ENCODE peak calls at places on chromosomes 13 and 19, in nine cellular contexts. One of them, this sample, is unnamed.
A peak's percentile ranks its signal among the peaks of the same experiment; 100 is the strongest.

GRCh38 chr13:76286178-76286577 is 600.0 kb downstream of the KCTD12 start:
- DNase-seq in breast epithelium: no peak
- DNase-seq in stomach: no peak
- DNase-seq in esophagus muscularis mucosa: no peak
- DNase-seq in uterus: no peak
- DNase-seq in heart left ventricle: no peak
- DNase-seq in IMR-90: peak; percentile 50
- DNase-seq in tibial nerve: no peak
- DNase-seq in transverse colon: no peak
- DNase-seq in this sample: no peak

GRCh38 chr19:5186293-5187050 is 154.1 kb downstream of the PTPRS start:
- DNase-seq in breast epithelium: no peak
- DNase-seq in stomach: no peak
- DNase-seq in esophagus muscularis mucosa: no peak
- DNase-seq in uterus: no peak
- DNase-seq in heart left ventricle: no peak
- DNase-seq in IMR-90: peak; percentile 67
- DNase-seq in tibial nerve: no peak
- DNase-seq in transverse colon: no peak
- DNase-seq in this sample: no peak

GRCh38 chr13:89383891-89384290 is 1712.7 kb downstream of the SLITRK5 start:
- DNase-seq in breast epithelium: no peak
- DNase-seq in stomach: no peak
- DNase-seq in esophagus muscularis mucosa: no peak
- DNase-seq in uterus: no peak
- DNase-seq in heart left ventricle: no peak
- DNase-seq in IMR-90: no peak
- DNase-seq in tibial nerve: no peak
- DNase-seq in transverse colon: no peak
- DNase-seq in this sample: no peak

GRCh38 chr13:44453881-44454280 is 80.3 kb downstream of the SERP2 start:
- DNase-seq in breast epithelium: no peak
- DNase-seq in stomach: no peak
- DNase-seq in esophagus muscularis mucosa: no peak
- DNase-seq in uterus: no peak
- DNase-seq in heart left ventricle: no peak
- DNase-seq in IMR-90: no peak
- DNase-seq in tibial nerve: no peak
- DNase-seq in transverse colon: no peak
- DNase-seq in this sample: no peak

GRCh38 chr13:46382224-46382623 is 4.8 kb downstream of the RUBCNL start:
- DNase-seq in breast epithelium: no peak
- DNase-seq in stomach: no peak
- DNase-seq in esophagus muscularis mucosa: no peak
- DNase-seq in uterus: no peak
- DNase-seq in heart left ventricle: no peak
- DNase-seq in IMR-90: no peak
- DNase-seq in tibial nerve: no peak
- DNase-seq in transverse colon: no peak
- DNase-seq in this sample: no peak

GRCh38 chr13:39148513-39148961 is 110.3 kb downstream of the NHLRC3 start:
- DNase-seq in breast epithelium: no peak
- DNase-seq in stomach: no peak
- DNase-seq in esophagus muscularis mucosa: no peak
- DNase-seq in uterus: no peak
- DNase-seq in heart left ventricle: no peak
- DNase-seq in IMR-90: no peak
- DNase-seq in tibial nerve: no peak
- DNase-seq in transverse colon: no peak
- DNase-seq in this sample: no peak

GRCh38 chr13:28396053-28396452 is 98.9 kb downstream of the FLT1 start:
- DNase-seq in breast epithelium: no peak
- DNase-seq in stomach: no peak
- DNase-seq in esophagus muscularis mucosa: no peak
- DNase-seq in uterus: no peak
- DNase-seq in heart left ventricle: no peak
- DNase-seq in IMR-90: no peak
- DNase-seq in tibial nerve: no peak
- DNase-seq in transverse colon: no peak
- DNase-seq in this sample: no peak

GRCh38 chr19:6730941-6731670 is 6.3 kb downstream of the GPR108 start:
- DNase-seq in breast epithelium: no peak
- DNase-seq in stomach: no peak
- DNase-seq in esophagus muscularis mucosa: no peak
- DNase-seq in uterus: no peak
- DNase-seq in heart left ventricle: peak; percentile 43
- DNase-seq in IMR-90: no peak
- DNase-seq in tibial nerve: no peak
- DNase-seq in transverse colon: no peak
- DNase-seq in this sample: peak; percentile 25

GRCh38 chr19:17184381-17184841 is 30.7 kb upstream of the USE1 start:
- DNase-seq in breast epithelium: no peak
- DNase-seq in stomach: no peak
- DNase-seq in esophagus muscularis mucosa: no peak
- DNase-seq in uterus: no peak
- DNase-seq in heart left ventricle: no peak
- DNase-seq in IMR-90: peak; percentile 7
- DNase-seq in tibial nerve: no peak
- DNase-seq in transverse colon: peak; percentile 26
- DNase-seq in this sample: no peak

GRCh38 chr19:5141278-5141925 is 172.5 kb downstream of the KDM4B start:
- DNase-seq in breast epithelium: no peak
- DNase-seq in stomach: no peak
- DNase-seq in esophagus muscularis mucosa: no peak
- DNase-seq in uterus: no peak
- DNase-seq in heart left ventricle: peak; percentile 65
- DNase-seq in IMR-90: peak; percentile 45
- DNase-seq in tibial nerve: no peak
- DNase-seq in transverse colon: no peak
- DNase-seq in this sample: no peak

GRCh38 chr19:2721570-2722540 is 683 bp upstream of the DIRAS1 start:
- DNase-seq in breast epithelium: no peak
- DNase-seq in stomach: no peak
- DNase-seq in esophagus muscularis mucosa: no peak
- DNase-seq in uterus: no peak
- DNase-seq in heart left ventricle: peak; percentile 44
- DNase-seq in IMR-90: no peak
- DNase-seq in tibial nerve: no peak
- DNase-seq in transverse colon: no peak
- DNase-seq in this sample: no peak

GRCh38 chr13:76226941-76227340 is 590.8 kb downstream of the LMO7 start:
- DNase-seq in breast epithelium: no peak
- DNase-seq in stomach: no peak
- DNase-seq in esophagus muscularis mucosa: no peak
- DNase-seq in uterus: no peak
- DNase-seq in heart left ventricle: no peak
- DNase-seq in IMR-90: peak; percentile 88
- DNase-seq in tibial nerve: no peak
- DNase-seq in transverse colon: no peak
- DNase-seq in this sample: no peak

GRCh38 chr13:24228852-24229458 is 68.4 kb downstream of the SPATA13 start:
- DNase-seq in breast epithelium: no peak
- DNase-seq in stomach: no peak
- DNase-seq in esophagus muscularis mucosa: no peak
- DNase-seq in uterus: no peak
- DNase-seq in heart left ventricle: no peak
- DNase-seq in IMR-90: peak; percentile 81
- DNase-seq in tibial nerve: no peak
- DNase-seq in transverse colon: no peak
- DNase-seq in this sample: peak; percentile 49

GRCh38 chr13:42355841-42356575 is 84.1 kb downstream of the AKAP11 start:
- DNase-seq in breast epithelium: no peak
- DNase-seq in stomach: no peak
- DNase-seq in esophagus muscularis mucosa: peak; percentile 45
- DNase-seq in uterus: no peak
- DNase-seq in heart left ventricle: no peak
- DNase-seq in IMR-90: no peak
- DNase-seq in tibial nerve: no peak
- DNase-seq in transverse colon: no peak
- DNase-seq in this sample: no peak

GRCh38 chr13:73039201-73040108 is 19.4 kb upstream of the KLF5 start:
- DNase-seq in breast epithelium: no peak
- DNase-seq in stomach: no peak
- DNase-seq in esophagus muscularis mucosa: no peak
- DNase-seq in uterus: no peak
- DNase-seq in heart left ventricle: no peak
- DNase-seq in IMR-90: no peak
- DNase-seq in tibial nerve: no peak
- DNase-seq in transverse colon: no peak
- DNase-seq in this sample: no peak

DNA sequence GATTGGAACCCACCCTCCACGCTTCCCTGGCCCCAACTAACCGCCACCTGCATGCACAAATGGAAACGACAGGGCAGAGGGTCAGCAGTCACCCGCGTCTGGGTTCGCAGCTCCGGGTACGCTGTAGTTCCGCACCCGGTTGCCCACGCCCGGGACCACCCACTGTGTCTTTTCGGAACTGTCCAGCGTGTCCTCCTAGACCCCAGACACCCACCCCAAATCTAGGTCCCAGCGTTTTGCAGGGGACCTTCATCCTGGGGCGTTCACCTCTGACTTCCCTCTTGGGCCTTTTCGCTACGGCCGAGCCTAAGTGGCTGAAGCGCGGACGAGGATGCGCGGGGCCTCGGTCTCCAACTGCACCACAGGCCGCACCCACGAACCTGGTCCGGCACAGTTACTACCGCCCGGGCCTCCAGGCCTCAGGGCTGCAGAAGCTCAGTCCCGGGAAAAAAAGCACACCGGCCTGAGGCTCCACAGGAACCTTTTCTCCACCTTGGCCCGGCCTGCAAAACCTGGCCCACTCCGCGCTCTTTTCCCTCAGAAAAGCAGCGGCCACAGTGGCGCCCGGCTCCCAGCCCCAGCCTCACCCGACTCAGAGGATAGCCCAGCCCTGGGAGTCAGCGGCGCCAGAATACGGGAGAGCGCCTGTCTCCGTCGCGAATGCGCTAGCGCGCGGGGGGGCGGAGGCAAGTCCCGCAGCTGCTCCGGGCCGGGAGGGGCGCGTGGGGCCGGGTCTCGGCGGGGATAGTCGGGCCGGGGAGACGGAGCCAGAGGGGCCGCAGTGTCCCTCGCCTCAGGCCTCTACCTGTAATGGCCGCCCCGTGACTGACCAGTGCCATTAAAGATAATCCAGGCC is at the start of gene ZFP30:
- DNase-seq in breast epithelium: peak; percentile 62
- DNase-seq in stomach: peak; percentile 85
- DNase-seq in esophagus muscularis mucosa: peak; percentile 95
- DNase-seq in uterus: peak; percentile 89
- DNase-seq in heart left ventricle: peak; percentile 94
- DNase-seq in IMR-90: peak; percentile 81
- DNase-seq in tibial nerve: peak; percentile 63
- DNase-seq in transverse colon: peak; percentile 90
- DNase-seq in this sample: peak; percentile 91
- TF ChIP-seq POLR2A in breast epithelium: peak; percentile 38
- TF ChIP-seq POLR2A in stomach: no peak
- TF ChIP-seq POLR2A in esophagus muscularis mucosa: no peak
- TF ChIP-seq POLR2A in uterus: peak; percentile 52
- TF ChIP-seq POLR2A in heart left ventricle: no peak
- TF ChIP-seq POLR2A in IMR-90: peak; percentile 65
- TF ChIP-seq POLR2A in tibial nerve: no peak
- TF ChIP-seq POLR2A in transverse colon: peak; percentile 55
- TF ChIP-seq POLR2A in this sample: peak; percentile 13

DNA sequence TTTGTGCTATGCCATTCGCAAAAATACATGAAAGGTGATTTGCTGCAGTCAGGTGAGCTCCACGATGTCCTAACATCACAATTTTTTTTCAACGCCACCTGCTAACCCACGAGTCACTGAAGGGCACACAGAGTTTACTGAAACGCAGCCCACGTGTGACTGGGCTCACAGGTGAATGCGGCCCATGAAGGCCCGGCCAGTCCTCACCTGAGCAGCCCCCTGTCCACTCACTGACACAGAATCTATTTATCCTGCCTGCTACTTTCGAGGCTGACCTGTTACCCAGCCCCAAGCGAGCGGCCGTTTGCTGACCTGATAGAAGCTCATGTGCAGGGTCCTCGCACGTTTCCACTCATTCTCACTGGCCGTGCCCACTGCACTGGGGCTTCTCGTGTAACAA is 121.9 kb upstream of the SOX1 start:
- DNase-seq in breast epithelium: no peak
- DNase-seq in stomach: peak; percentile 16
- DNase-seq in esophagus muscularis mucosa: no peak
- DNase-seq in uterus: no peak
- DNase-seq in heart left ventricle: no peak
- DNase-seq in IMR-90: no peak
- DNase-seq in tibial nerve: no peak
- DNase-seq in transverse colon: no peak
- DNase-seq in this sample: no peak
- H3K9me3 ChIP-seq in breast epithelium: peaks cover 10% of the 10 kb centered on the region
- H3K9me3 ChIP-seq in stomach: peaks cover 14% of the 10 kb centered on the region
- H3K9me3 ChIP-seq in esophagus muscularis mucosa: no peaks in the 10 kb centered on the region
- H3K9me3 ChIP-seq in uterus: no peaks in the 10 kb centered on the region
- H3K9me3 ChIP-seq in heart left ventricle: no peaks in the 10 kb centered on the region
- H3K9me3 ChIP-seq in IMR-90: peaks cover 49% of the 10 kb centered on the region
- H3K9me3 ChIP-seq in tibial nerve: no peaks in the 10 kb centered on the region
- H3K9me3 ChIP-seq in transverse colon: peaks cover 2% of the 10 kb centered on the region
- H3K9me3 ChIP-seq in this sample: no peaks in the 10 kb centered on the region

DNA sequence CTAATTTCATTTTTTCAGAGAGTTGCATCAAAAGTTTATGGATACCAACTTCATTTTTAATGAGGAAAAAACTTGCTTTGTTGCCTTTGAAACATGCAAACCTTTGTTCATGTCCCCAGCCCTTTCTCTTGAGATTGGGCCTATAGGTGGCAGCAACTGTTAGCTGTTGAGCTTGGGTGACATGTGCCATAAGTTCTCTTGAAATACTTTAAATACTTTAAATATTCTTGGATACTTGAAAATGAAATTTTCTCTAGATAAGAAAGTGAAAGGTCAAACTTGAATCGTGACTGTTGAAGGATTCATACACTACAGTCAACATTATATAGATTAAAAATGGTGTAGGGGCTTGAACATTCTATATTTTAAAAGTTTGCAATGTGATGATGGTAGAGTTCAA is 294.9 kb downstream of the NDFIP2 start:
- DNase-seq in breast epithelium: no peak
- DNase-seq in stomach: peak; percentile 29
- DNase-seq in esophagus muscularis mucosa: no peak
- DNase-seq in uterus: no peak
- DNase-seq in heart left ventricle: no peak
- DNase-seq in IMR-90: peak; percentile 87
- DNase-seq in tibial nerve: no peak
- DNase-seq in transverse colon: peak; percentile 36
- DNase-seq in this sample: no peak
- TF ChIP-seq POLR2A in breast epithelium: no peak
- TF ChIP-seq POLR2A in stomach: no peak
- TF ChIP-seq POLR2A in esophagus muscularis mucosa: no peak
- TF ChIP-seq POLR2A in uterus: no peak
- TF ChIP-seq POLR2A in heart left ventricle: no peak
- TF ChIP-seq POLR2A in IMR-90: no peak
- TF ChIP-seq POLR2A in tibial nerve: no peak
- TF ChIP-seq POLR2A in transverse colon: no peak
- TF ChIP-seq POLR2A in this sample: no peak

DNA sequence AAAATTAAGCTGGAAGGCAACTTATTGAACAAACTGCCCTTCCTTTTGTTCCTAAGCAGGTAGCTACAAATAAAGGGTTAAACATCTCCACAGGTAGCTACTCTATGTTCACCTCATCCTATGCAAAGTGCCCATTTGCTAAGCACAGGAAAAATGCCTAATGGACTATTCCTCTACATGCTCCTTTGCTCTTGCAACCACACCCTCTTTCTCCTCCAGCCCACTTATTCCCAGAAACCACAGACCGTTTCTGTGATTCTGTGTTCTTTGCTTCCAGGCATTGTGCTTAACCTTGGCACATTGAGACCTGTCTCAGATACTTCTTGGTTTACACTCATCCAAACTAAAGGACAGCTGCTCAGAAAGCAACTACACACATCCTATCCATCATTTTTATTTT is 785.1 kb upstream of the MIR17HG start:
- DNase-seq in breast epithelium: no peak
- DNase-seq in stomach: no peak
- DNase-seq in esophagus muscularis mucosa: no peak
- DNase-seq in uterus: no peak
- DNase-seq in heart left ventricle: no peak
- DNase-seq in IMR-90: no peak
- DNase-seq in tibial nerve: no peak
- DNase-seq in transverse colon: no peak
- DNase-seq in this sample: no peak
- H3K9me3 ChIP-seq in breast epithelium: no peaks in the 10 kb centered on the region
- H3K9me3 ChIP-seq in stomach: peaks cover 4% of the 10 kb centered on the region
- H3K9me3 ChIP-seq in esophagus muscularis mucosa: no peaks in the 10 kb centered on the region
- H3K9me3 ChIP-seq in uterus: no peaks in the 10 kb centered on the region
- H3K9me3 ChIP-seq in heart left ventricle: no peaks in the 10 kb centered on the region
- H3K9me3 ChIP-seq in IMR-90: peaks cover 4% of the 10 kb centered on the region
- H3K9me3 ChIP-seq in tibial nerve: no peaks in the 10 kb centered on the region
- H3K9me3 ChIP-seq in transverse colon: no peaks in the 10 kb centered on the region
- H3K9me3 ChIP-seq in this sample: no peaks in the 10 kb centered on the region

This sample was measured in adrenal gland.